ENCODE peak calls at places on chromosomes 7 and 10, in five cellular contexts. S, Y, M, O and L are unnamed samples.
A peak's percentile ranks its signal among the peaks of the same experiment; 100 is the strongest.

GRCh38 chr7:97006146-97006950 is 995 bp downstream of the DLX6 start:
- DNase-seq in M (peak; percentile 23), S (no peak), O (no peak), Y (peak; percentile 59), L (no peak)

GRCh38 chr7:159017741-159018140 is 126.9 kb downstream of the VIPR2 start:
- DNase-seq in M (no peak), O (no peak), S (no peak), Y (no peak), L (no peak)

GRCh38 chr7:31696270-31696669 is 9.3 kb downstream of the PPP1R17 start:
- DNase-seq in Y (no peak), O (no peak), M (no peak), S (no peak), L (no peak)

GRCh38 chr7:47885309-47886000 is 62.8 kb downstream of the PKD1L1 start:
- DNase-seq in S (no peak), O (no peak), Y (no peak), M (no peak), L (no peak)

GRCh38 chr7:28804990-28805389 is 153.1 kb downstream of the TRIL start:
- DNase-seq in M (peak; percentile 95), Y (no peak), O (peak; percentile 56), S (no peak), L (no peak)

GRCh38 chr7:155291045-155291530 is 6.6 kb upstream of the INSIG1 start:
- DNase-seq in M (peak; percentile 57), O (no peak), S (no peak), Y (peak; percentile 75), L (no peak)

GRCh38 chr7:3655635-3656034 is 354.6 kb downstream of the SDK1 start:
- DNase-seq in S (no peak), M (no peak), O (no peak), Y (no peak), L (no peak)

GRCh38 chr7:150322114-150322832 is 882 bp upstream of the LRRC61 start:
- DNase-seq in Y (no peak), M (no peak), O (no peak), S (no peak), L (no peak)

GRCh38 chr7:158494643-158495042 is 93.0 kb downstream of the PTPRN2 start:
- DNase-seq in O (no peak), S (no peak), M (no peak), Y (no peak), L (no peak)

GRCh38 chr7:112207106-112207592 is 654 bp downstream of the ZNF277 start:
- DNase-seq in M (no peak), S (no peak), O (no peak), Y (no peak), L (no peak)

GRCh38 chr7:1562126-1562525 is 6.1 kb upstream of the TMEM184A start:
- DNase-seq in M (no peak), Y (no peak), S (no peak), O (no peak), L (no peak)

GRCh38 chr7:82699773-82700186 is 256.2 kb upstream of the CACNA2D1 start:
- DNase-seq in M (peak; percentile 81), S (no peak), Y (peak; percentile 35), O (no peak), L (peak; percentile 34)

GRCh38 chr10:97539523-97540200 is 32.9 kb upstream of the ANKRD2 start:
- DNase-seq in S (peak; percentile 55), Y (peak; percentile 55), O (peak; percentile 71), M (peak; percentile 91), L (no peak)

GRCh38 chr7:141527076-141527475 is 24.1 kb upstream of the AGK start:
- DNase-seq in S (no peak), M (no peak), O (no peak), Y (no peak), L (no peak)

GRCh38 chr7:20191044-20191867 is 25.9 kb downstream of the MACC1 start:
- DNase-seq in S (no peak), Y (no peak), O (no peak), M (no peak), L (no peak)

GRCh38 chr10:46226232-46226631 is 60.6 kb upstream of the ANTXRL start:
- DNase-seq in O (no peak), M (no peak), Y (no peak), S (peak; percentile 10), L (no peak)

GRCh38 chr7:55794527-55794926 is 68.0 kb downstream of the SEPTIN14 start:
- DNase-seq in S (no peak), O (no peak), M (no peak), Y (no peak), L (no peak)

GRCh38 chr10:24350111-24350921 is 141.4 kb downstream of the KIAA1217 start:
- DNase-seq in M (peak; percentile 92), Y (no peak), O (no peak), S (no peak), L (no peak)

GRCh38 chr7:155073922-155074321 is 3.8 kb downstream of the HTR5A start:
- DNase-seq in S (no peak), Y (no peak), M (no peak), O (no peak), L (no peak)

GRCh38 chr7:21383833-21384220 is 44.1 kb upstream of the SP4 start:
- DNase-seq in O (no peak), S (no peak), M (no peak), Y (no peak), L (no peak)

GRCh38 chr10:35668865-35669650 is 27.0 kb upstream of the FZD8 start:
- DNase-seq in M (no peak), O (no peak), S (no peak), Y (no peak), L (no peak)

GRCh38 chr10:35667971-35668370 is 25.9 kb upstream of the FZD8 start:
- DNase-seq in O (no peak), Y (no peak), M (no peak), S (no peak), L (no peak)

DNA sequence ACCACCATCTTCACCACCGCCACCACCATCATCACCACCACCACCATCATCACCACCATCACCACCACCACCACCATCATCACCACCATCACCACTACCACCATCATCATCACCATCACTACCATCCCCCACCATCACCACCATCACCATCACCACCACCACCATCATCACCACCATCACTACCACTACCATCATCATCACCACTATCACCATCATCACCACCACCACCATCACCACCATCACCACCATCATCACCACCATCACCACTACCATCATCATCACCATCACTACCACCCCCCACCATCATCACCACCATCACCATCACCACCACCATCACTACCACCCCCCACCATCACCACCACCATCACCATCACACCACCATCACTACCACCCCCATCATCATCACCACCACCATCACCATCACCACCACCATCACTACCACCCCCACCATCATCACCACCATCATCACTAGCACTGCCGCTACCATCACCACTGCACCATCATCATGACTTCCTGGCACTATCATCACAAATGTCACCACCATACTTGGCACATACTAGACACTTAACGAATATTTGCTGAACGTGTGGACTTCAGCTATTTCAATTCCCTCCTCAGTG is 25.3 kb upstream of the FZD8 start:
- DNase-seq in S (no peak), Y (no peak), O (no peak), M (no peak), L (no peak)
- H3K4me3 ChIP-seq in S (no peak overlapping the region), Y (no peak overlapping the region), O (no peak overlapping the region), M (no peak overlapping the region), L (no peak overlapping the region)

GRCh38 chr7:90320801-90321494 is at the start of gene FAM237B:
- DNase-seq in S (no peak), O (no peak), Y (peak; percentile 24), M (peak; percentile 42), L (no peak)
- H3K4me3 ChIP-seq in S (no peak within 1 kb of the TSS), O (peak within 1 kb of the TSS; percentile 47), Y (peak within 1 kb of the TSS; percentile 26), M (peak within 1 kb of the TSS; percentile 49), L (peak within 1 kb of the TSS; percentile 43)

DNA sequence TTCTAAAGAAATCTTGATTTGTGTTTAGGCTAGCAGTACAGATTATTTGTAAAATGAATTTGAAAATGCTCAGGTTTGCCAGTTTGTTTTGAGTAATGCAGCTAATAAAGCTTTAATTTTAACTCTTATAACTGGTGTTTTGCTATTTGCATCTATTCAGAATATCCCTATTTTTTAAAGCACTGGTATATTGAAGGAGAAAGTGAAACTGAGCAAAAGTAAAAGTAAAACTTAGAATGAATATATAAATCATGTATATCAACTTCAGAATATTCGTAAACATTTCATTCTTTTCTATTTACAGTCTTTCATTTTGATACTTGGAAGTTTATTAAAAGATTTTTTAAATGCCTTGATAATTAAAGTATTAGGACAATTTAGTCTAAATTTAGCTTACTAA is 26.2 kb downstream of the TASOR2 start:
- DNase-seq in S (no peak), M (no peak), O (no peak), Y (no peak), L (no peak)
- H3K4me3 ChIP-seq in S (no peak overlapping the region), M (peak overlapping the region; percentile 11), O (no peak overlapping the region), Y (no peak overlapping the region), L (no peak overlapping the region)

DNA sequence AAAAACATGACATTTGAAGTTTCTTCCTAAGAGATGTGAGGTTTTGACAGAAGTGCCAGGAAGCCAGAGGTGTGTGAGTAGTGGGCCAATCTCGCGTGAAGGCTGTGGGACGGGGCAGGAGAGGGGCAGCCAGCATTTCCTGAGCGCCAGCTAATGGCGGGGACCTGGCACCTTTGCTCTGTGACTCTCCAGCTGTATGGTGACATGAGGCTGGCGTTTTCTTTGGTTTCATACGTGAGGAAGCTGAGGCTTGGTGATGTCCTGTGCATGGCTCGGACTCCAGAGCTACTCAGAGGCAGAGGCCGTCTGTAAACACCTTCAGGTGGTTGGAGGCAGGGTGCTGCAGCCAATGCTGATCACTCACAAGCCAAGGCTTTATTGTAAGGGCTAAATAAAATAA is 53.8 kb downstream of the IKZF1 start:
- DNase-seq in Y (no peak), O (no peak), M (no peak), S (no peak), L (no peak)
- H3K4me3 ChIP-seq in Y (no peak overlapping the region), O (no peak overlapping the region), M (no peak overlapping the region), S (no peak overlapping the region), L (no peak overlapping the region)

GRCh38 chr7:143901710-143902587 is at the start of gene TCAF1:
- DNase-seq in S (peak; percentile 97), Y (peak; percentile 98), M (peak; percentile 94), O (peak; percentile 85), L (peak; percentile 75)

GRCh38 chr7:143898810-143899209 is 3.2 kb downstream of the TCAF1 start:
- DNase-seq in O (no peak), S (no peak), M (no peak), Y (no peak), L (no peak)

GRCh38 chr7:143901360-143901709 is 641 bp downstream of the TCAF1 start:
- DNase-seq in O (no peak), S (peak; percentile 55), Y (peak; percentile 64), M (peak; percentile 72), L (no peak)

GRCh38 chr7:143896667-143897066 is 5.3 kb downstream of the TCAF1 start:
- DNase-seq in Y (no peak), S (no peak), M (no peak), O (no peak), L (no peak)

GRCh38 chr7:143900230-143900766 is 1.7 kb downstream of the TCAF1 start:
- DNase-seq in S (no peak), Y (peak; percentile 62), M (peak; percentile 54), O (no peak), L (no peak)
- H3K4me3 ChIP-seq in S (no peak overlapping the region), Y (peak overlapping the region; percentile 64), M (peak overlapping the region; percentile 93), O (peak overlapping the region; percentile 85), L (peak overlapping the region; percentile 82)